ENCODE peak calls at places on chromosomes 11 and 22, in five cellular contexts. I is fibroblast of pulmonary artery; G is activated naive CD4-positive, alpha-beta T cell treated with anti-CD3 and anti-CD28 coated beads, Interleukin-2, amount 50 U/mL, for 72 hours; P is lower lobe of right lung; R is NB4. E is an unnamed sample.

GRCh38 chr11:17531071-17531817 is 13.0 kb downstream of the USH1C start:
- DNase-seq in I (no peak), G (no peak), P (no peak), R (no peak), E (no peak)

GRCh38 chr11:105392546-105392945 is 217.3 kb upstream of the GRIA4 start:
- DNase-seq in I (peak; percentile 7), G (no peak), P (no peak), R (peak; percentile 4), E (peak; percentile 65)

GRCh38 chr11:69359735-69360470 is 65.9 kb downstream of the MYEOV start:
- DNase-seq in I (peak; percentile 64), G (no peak), P (no peak), R (no peak), E (peak; percentile 92)

GRCh38 chr11:71962428-71963038 is 33.7 kb downstream of the RNF121 start:
- DNase-seq in I (peak; percentile 60), G (no peak), P (no peak), R (peak; percentile 61), E (peak; percentile 82)

GRCh38 chr11:115843116-115843515 is 338.9 kb upstream of the CADM1 start:
- DNase-seq in I (no peak), G (no peak), P (no peak), R (no peak), E (no peak)

GRCh38 chr11:116073854-116074837 is 569.9 kb upstream of the CADM1 start:
- DNase-seq in I (no peak), G (no peak), P (no peak), R (peak; percentile 22), E (no peak)

GRCh38 chr11:111627591-111627990 is 25.3 kb downstream of the SIK2 start:
- DNase-seq in I (no peak), G (no peak), P (no peak), R (no peak), E (no peak)

GRCh38 chr11:79236541-79236971 is 204.3 kb downstream of the TENM4 start:
- DNase-seq in I (peak; percentile 90), G (no peak), P (no peak), R (no peak), E (peak; percentile 95)

GRCh38 chr11:127110542-127110941 is 110.0 kb upstream of the KIRREL3 start:
- DNase-seq in I (no peak), G (no peak), P (no peak), R (peak; percentile 12), E (no peak)

GRCh38 chr11:45087761-45088160 is 58.7 kb upstream of the PRDM11 start:
- DNase-seq in I (no peak), G (no peak), P (no peak), R (peak; percentile 68), E (no peak)

GRCh38 chr22:35882226-35883027 is 146.2 kb downstream of the RBFOX2 start:
- DNase-seq in I (no peak), G (no peak), P (no peak), R (no peak), E (peak; percentile 54)

GRCh38 chr22:32578752-32579151 is 104.1 kb downstream of the FBXO7 start:
- DNase-seq in I (no peak), G (no peak), P (no peak), R (no peak), E (no peak)

GRCh38 chr11:124050770-124051169 is 9.6 kb upstream of the OR10G7 start:
- DNase-seq in I (no peak), G (no peak), P (no peak), R (no peak), E (no peak)

GRCh38 chr11:47183031-47183856 is 3.0 kb downstream of the PACSIN3 start:
- DNase-seq in I (no peak), G (no peak), P (no peak), R (no peak), E (no peak)

GRCh38 chr11:93039841-93040240 is 70.4 kb downstream of the MTNR1B start:
- DNase-seq in I (no peak), G (no peak), P (no peak), R (no peak), E (no peak)

GRCh38 chr11:115458877-115459276 is 45.3 kb downstream of the CADM1 start:
- DNase-seq in I (no peak), G (no peak), P (no peak), R (no peak), E (no peak)

GRCh38 chr22:41074941-41075710 is 17.3 kb upstream of the EP300 start:
- DNase-seq in I (no peak), G (no peak), P (no peak), R (no peak), E (no peak)

GRCh38 chr11:134260503-134260902 is 7.1 kb downstream of the ACAD8 start:
- DNase-seq in I (no peak), G (no peak), P (no peak), R (peak; percentile 47), E (no peak)

E was measured in iris pigment epithelial cell.